ENCODE peak calls at places on chromosomes 12 and 14, in eight cellular contexts. B, Y, X, C, Q, E, I and S are unnamed samples.

GRCh38 chr12:120925740-120926563 is 21.8 kb upstream of the SPPL3 start:
- DNase-seq in B (no peak), X (no peak), Q (no peak), I (no peak), C (no peak), E (no peak), Y (no peak), S (no peak)

GRCh38 chr14:68137704-68138619 is 318.4 kb downstream of the RAD51B start:
- DNase-seq in I (peak; percentile 94), X (peak; percentile 30), B (peak; percentile 83), Q (peak; percentile 90), Y (no peak), E (no peak), C (peak; percentile 86), S (peak; percentile 99)

GRCh38 chr14:20904393-20905029 is 13.3 kb downstream of the RNASE3 start:
- DNase-seq in C (no peak), I (no peak), X (no peak), B (no peak), Q (no peak), Y (peak; percentile 68), E (no peak), S (no peak)

GRCh38 chr12:110649341-110649847 is 35.5 kb downstream of the TCTN1 start:
- DNase-seq in C (no peak), E (no peak), B (no peak), X (no peak), I (no peak), Y (no peak), Q (no peak), S (no peak)

GRCh38 chr14:33686856-33687255 is 264.0 kb downstream of the EGLN3 start:
- DNase-seq in Q (no peak), Y (no peak), I (no peak), X (no peak), C (no peak), B (no peak), E (no peak), S (no peak)

GRCh38 chr14:94173471-94173884 is 644 bp upstream of the PPP4R4 start:
- DNase-seq in Q (no peak), C (peak; percentile 36), B (no peak), I (no peak), Y (no peak), X (no peak), E (no peak), S (no peak)

GRCh38 chr14:65286443-65286842 is 126.1 kb upstream of the FUT8 start:
- DNase-seq in Y (no peak), X (no peak), I (no peak), E (peak; percentile 91), B (no peak), C (no peak), Q (no peak), S (peak; percentile 68)

GRCh38 chr12:30794591-30795409 is 40.0 kb upstream of the CAPRIN2 start:
- DNase-seq in I (no peak), Q (peak; percentile 77), B (peak; percentile 68), E (no peak), X (no peak), Y (no peak), C (peak; percentile 16), S (peak; percentile 86)

GRCh38 chr12:47554046-47554653 is 151.7 kb downstream of the RPAP3 start:
- DNase-seq in X (no peak), Y (no peak), I (no peak), E (no peak), B (no peak), C (no peak), Q (no peak), S (no peak)

GRCh38 chr12:122203301-122203967 is at the start of gene B3GNT4:
- DNase-seq in X (peak; percentile 72), E (peak; percentile 54), C (peak; percentile 80), I (no peak), B (peak; percentile 74), Q (peak; percentile 43), Y (no peak), S (peak; percentile 80)

GRCh38 chr12:122067966-122068365 is 10.6 kb upstream of the MLXIP start:
- DNase-seq in Q (no peak), I (no peak), B (no peak), E (peak; percentile 59), Y (peak; percentile 73), X (no peak), C (no peak), S (no peak)

GRCh38 chr14:54135804-54136280 is 179.2 kb upstream of the BMP4 start:
- DNase-seq in X (no peak), B (no peak), I (no peak), Q (no peak), Y (no peak), E (no peak), C (no peak), S (no peak)

GRCh38 chr14:64692597-64693350 is 11.4 kb upstream of the PLEKHG3 start:
- DNase-seq in B (no peak), E (no peak), X (no peak), Y (no peak), C (no peak), I (no peak), Q (no peak), S (no peak)

GRCh38 chr12:15620726-15621125 is 168.5 kb downstream of the EPS8 start:
- DNase-seq in X (no peak), Q (no peak), C (no peak), E (no peak), I (no peak), B (no peak), Y (no peak), S (no peak)

GRCh38 chr14:24888532-24888931 is 161.4 kb downstream of the STXBP6 start:
- DNase-seq in I (no peak), X (no peak), B (no peak), C (peak; percentile 16), Y (no peak), E (no peak), Q (no peak), S (no peak)

GRCh38 chr14:105999361-106000028 is 473.1 kb downstream of the TMEM121 start:
- DNase-seq in B (no peak), Q (peak; percentile 26), Y (peak; percentile 79), C (peak; percentile 11), I (no peak), X (peak; percentile 29), E (peak; percentile 88), S (no peak)

GRCh38 chr14:57712698-57713097 is 153.2 kb downstream of the SLC35F4 start:
- DNase-seq in C (no peak), I (no peak), Y (no peak), B (no peak), X (no peak), Q (no peak), E (no peak), S (no peak)

GRCh38 chr12:70043490-70044138 is 199.6 kb upstream of the CNOT2 start:
- DNase-seq in Y (no peak), B (no peak), E (no peak), Q (no peak), X (no peak), I (no peak), C (no peak), S (no peak)

GRCh38 chr14:23481362-23481970 is 12.0 kb downstream of the NGDN start:
- DNase-seq in X (no peak), E (peak; percentile 58), Y (no peak), Q (no peak), C (peak; percentile 36), I (no peak), B (peak; percentile 27), S (no peak)

GRCh38 chr12:46256942-46257341 is 11.9 kb downstream of the SLC38A1 start:
- DNase-seq in C (no peak), I (no peak), B (no peak), Q (no peak), Y (no peak), X (no peak), E (no peak), S (no peak)

GRCh38 chr14:61397607-61398006 is 76.2 kb downstream of the PRKCH start:
- DNase-seq in I (no peak), C (no peak), E (no peak), Q (no peak), X (no peak), B (no peak), Y (no peak), S (no peak)

GRCh38 chr12:113097716-113098427 is 37.7 kb downstream of the RASAL1 start:
- DNase-seq in C (no peak), X (peak; percentile 36), Y (no peak), E (peak; percentile 69), I (no peak), Q (no peak), B (no peak), S (no peak)

GRCh38 chr14:23358553-23359166 is 6.0 kb upstream of the SLC22A17 start:
- DNase-seq in E (no peak), C (no peak), Q (no peak), I (no peak), B (no peak), X (no peak), Y (no peak), S (no peak)